ENCODE peak calls at places on chromosomes 2 and 18, in eight cellular contexts. B is MCF 10A; H is NCI-H460; G is SJCRH30; L is cerebellum; Z is NCI-H1105 treated with DMSO at 0.1 percent for 48 hours; R is HT1080; W is stimulated activated CD8-positive, alpha-beta memory T cell treated with anti-CD3 and anti-CD28 coated beads, Interleukin-15, amount 100 ng/mL, for 1 hour. A is an unnamed sample.

GRCh38 chr2:36456227-36456788 is 100.7 kb downstream of the CRIM1 start:
- DNase-seq in B (peak), H (peak), G (peak), L (peak), Z (no peak), R (no peak), W (no peak), A (no peak)

GRCh38 chr18:49762191-49763077 is 50.9 kb downstream of the ACAA2 start:
- DNase-seq in B (no peak), H (no peak), G (no peak), L (no peak), Z (no peak), R (no peak), W (no peak), A (no peak)

GRCh38 chr18:57957210-57957609 is 86.8 kb upstream of the NEDD4L start:
- DNase-seq in B (no peak), H (no peak), G (no peak), L (no peak), Z (no peak), R (no peak), W (no peak), A (no peak)

GRCh38 chr2:23464156-23464555 is 79.2 kb downstream of the KLHL29 start:
- DNase-seq in B (no peak), H (no peak), G (no peak), L (no peak), Z (no peak), R (no peak), W (no peak), A (no peak)

GRCh38 chr18:7532942-7533341 is 34.2 kb upstream of the PTPRM start:
- DNase-seq in B (no peak), H (no peak), G (no peak), L (no peak), Z (no peak), R (no peak), W (no peak), A (no peak)

GRCh38 chr2:187319441-187320108 is 128.5 kb downstream of the CALCRL start:
- DNase-seq in B (peak), H (no peak), G (no peak), L (no peak), Z (no peak), R (peak), W (no peak), A (no peak)

GRCh38 chr2:128309341-128310093 is 9.2 kb downstream of the HS6ST1 start:
- DNase-seq in B (no peak), H (no peak), G (peak), L (no peak), Z (peak), R (no peak), W (no peak), A (peak)

GRCh38 chr18:36757081-36757480 is 71.7 kb downstream of the TPGS2 start:
- DNase-seq in B (peak), H (peak), G (peak), L (peak), Z (peak), R (peak), W (no peak), A (no peak)

GRCh38 chr18:23225518-23225917 is 90.2 kb downstream of the CABLES1 start:
- DNase-seq in B (peak), H (no peak), G (peak), L (no peak), Z (no peak), R (peak), W (no peak), A (no peak)

GRCh38 chr2:11406492-11407381 is 59.2 kb downstream of the E2F6 start:
- DNase-seq in B (no peak), H (no peak), G (peak), L (no peak), Z (no peak), R (peak), W (no peak), A (no peak)

GRCh38 chr2:96507957-96508520 is 2.9 kb upstream of the NEURL3 start:
- DNase-seq in B (peak), H (peak), G (peak), L (peak), Z (peak), R (no peak), W (peak), A (peak)

GRCh38 chr2:72712977-72713376 is 112.9 kb downstream of the EXOC6B start:
- DNase-seq in B (no peak), H (no peak), G (no peak), L (no peak), Z (no peak), R (no peak), W (no peak), A (no peak)

GRCh38 chr18:55665506-55665905 is 77.5 kb upstream of the TCF4 start:
- DNase-seq in B (no peak), H (no peak), G (no peak), L (no peak), Z (peak), R (no peak), W (no peak), A (no peak)

GRCh38 chr18:76398899-76399612 is 96.0 kb downstream of the ZNF516 start:
- DNase-seq in B (peak), H (peak), G (peak), L (peak), Z (peak), R (peak), W (peak), A (peak)

GRCh38 chr2:176084629-176085119 is 912 bp upstream of the EVX2 start:
- DNase-seq in B (no peak), H (no peak), G (no peak), L (no peak), Z (no peak), R (no peak), W (no peak), A (no peak)

GRCh38 chr2:43251171-43251731 is 24.8 kb upstream of the ZFP36L2 start:
- DNase-seq in B (no peak), H (no peak), G (peak), L (no peak), Z (no peak), R (peak), W (no peak), A (no peak)

GRCh38 chr2:98912221-98912851 is 23.7 kb downstream of the CRACDL start:
- DNase-seq in B (peak), H (no peak), G (peak), L (peak), Z (peak), R (peak), W (no peak), A (no peak)

GRCh38 chr2:79585701-79586428 is 73.0 kb downstream of the CTNNA2 start:
- DNase-seq in B (peak), H (peak), G (no peak), L (no peak), Z (no peak), R (peak), W (no peak), A (no peak)

GRCh38 chr2:152513681-152514080 is 178.7 kb downstream of the FMNL2 start:
- DNase-seq in B (peak), H (peak), G (no peak), L (peak), Z (peak), R (peak), W (no peak), A (no peak)

GRCh38 chr2:197174539-197175094 is 136.0 kb downstream of the ANKRD44 start:
- DNase-seq in B (no peak), H (peak), G (no peak), L (no peak), Z (no peak), R (peak), W (no peak), A (no peak)

GRCh38 chr2:72024451-72025175 is 123.0 kb downstream of the CYP26B1 start:
- DNase-seq in B (no peak), H (no peak), G (no peak), L (no peak), Z (peak), R (no peak), W (no peak), A (peak)

GRCh38 chr18:49241852-49242251 is 218.6 kb downstream of the DYM start:
- DNase-seq in B (peak), H (no peak), G (no peak), L (no peak), Z (no peak), R (peak), W (no peak), A (no peak)

A was measured in mesothelial cell of epicardium.